ENCODE peak calls at places on chromosomes 4 and X, in seven cellular contexts. S, C, Q, G, T, P and D are unnamed samples.

GRCh38 chr4:141011799-141012377 is 121.4 kb downstream of the RNF150 start:
- DNase-seq in S (no peak), C (no peak), Q (no peak), G (no peak), T (no peak), P (no peak), D (no peak)

GRCh38 chr4:186723207-186724047 is at the start of gene FAT1:
- DNase-seq in S (peak), C (peak), Q (peak), G (peak), T (peak), P (peak), D (peak)

GRCh38 chr4:54543088-54543795 is 114.5 kb upstream of the KIT start:
- DNase-seq in S (no peak), C (no peak), Q (no peak), G (no peak), T (no peak), P (no peak), D (no peak)

GRCh38 chrX:119230850-119231249 is 5.2 kb upstream of the PGRMC1 start:
- DNase-seq in S (no peak), C (no peak), Q (no peak), G (no peak), T (no peak), P (no peak), D (no peak)

GRCh38 chrX:133375558-133376340 is 39.5 kb downstream of the GPC4 start:
- DNase-seq in S (no peak), C (no peak), Q (no peak), G (no peak), T (peak), P (no peak), D (no peak)

GRCh38 chr4:102308032-102308799 is 37.1 kb downstream of the SLC39A8 start:
- DNase-seq in S (no peak), C (no peak), Q (no peak), G (no peak), T (peak), P (no peak), D (no peak)

GRCh38 chr4:152258804-152259708 is 276.8 kb downstream of the FBXW7 start:
- DNase-seq in S (no peak), C (no peak), Q (no peak), G (no peak), T (no peak), P (no peak), D (no peak)

GRCh38 chr4:37365888-37366287 is 121.3 kb downstream of the NWD2 start:
- DNase-seq in S (no peak), C (no peak), Q (peak), G (no peak), T (no peak), P (no peak), D (no peak)

GRCh38 chrX:116667346-116667745 is 204.6 kb upstream of the CT83 start:
- DNase-seq in S (no peak), C (no peak), Q (no peak), G (no peak), T (no peak), P (no peak), D (no peak)

GRCh38 chr4:130736436-130737185 is 1640.7 kb downstream of the C4orf33 start:
- DNase-seq in S (no peak), C (no peak), Q (no peak), G (no peak), T (no peak), P (no peak), D (no peak)

GRCh38 chrX:9356846-9357245 is 108.0 kb upstream of the TBL1X start:
- DNase-seq in S (no peak), C (no peak), Q (no peak), G (no peak), T (no peak), P (no peak), D (no peak)

GRCh38 chr4:173211838-173212237 is 43.2 kb downstream of the GALNT7 start:
- DNase-seq in S (no peak), C (no peak), Q (no peak), G (no peak), T (no peak), P (no peak), D (no peak)

GRCh38 chrX:81925812-81926211 is 723.9 kb downstream of the SH3BGRL start:
- DNase-seq in S (no peak), C (no peak), Q (no peak), G (no peak), T (no peak), P (no peak), D (no peak)

GRCh38 chrX:149493567-149494562 is 11.2 kb downstream of the IDS start:
- DNase-seq in S (no peak), C (no peak), Q (peak), G (no peak), T (no peak), P (no peak), D (peak)

GRCh38 chr4:16938641-16939040 is 40.2 kb upstream of the LDB2 start:
- DNase-seq in S (no peak), C (no peak), Q (no peak), G (no peak), T (no peak), P (no peak), D (no peak)

GRCh38 chr4:52728877-52729276 is 22.3 kb downstream of the ERVMER34-1 start:
- DNase-seq in S (no peak), C (no peak), Q (no peak), G (no peak), T (no peak), P (no peak), D (no peak)

GRCh38 chr4:143382539-143382938 is 45.9 kb downstream of the GAB1 start:
- DNase-seq in S (no peak), C (no peak), Q (no peak), G (no peak), T (no peak), P (no peak), D (no peak)

GRCh38 chr4:119139316-119139715 is 3.7 kb downstream of the MYOZ2 start:
- DNase-seq in S (no peak), C (no peak), Q (no peak), G (no peak), T (no peak), P (no peak), D (no peak)

GRCh38 chrX:75151828-75152592 is 4.1 kb downstream of the ABCB7 start:
- DNase-seq in S (no peak), C (no peak), Q (no peak), G (no peak), T (no peak), P (no peak), D (peak)

GRCh38 chr4:3241905-3242304 is 7.1 kb upstream of the MSANTD1 start:
- DNase-seq in S (no peak), C (no peak), Q (peak), G (no peak), T (no peak), P (peak), D (no peak)